ENCODE peak calls at places on chromosomes 1 and 21, in six cellular contexts. H is naive thymus-derived CD8-positive, alpha-beta T cell; F is A549; I is ELF-1; B is EL; P is HCEC 1CT. T is an unnamed sample.
A peak's percentile ranks its signal among the peaks of the same experiment; 100 is the strongest.

GRCh38 chr21:41438425-41439113 is 12.5 kb downstream of the MX1 start:
- DNase-seq in H (no peak), F (no peak), I (no peak), B (no peak), P (no peak), T (no peak)

GRCh38 chr1:159171254-159171687 is at the start of gene CADM3:
- DNase-seq in H (no peak), F (no peak), I (no peak), B (peak; percentile 13), P (no peak), T (no peak)

GRCh38 chr1:24481098-24481497 is 21.5 kb upstream of the RCAN3 start:
- DNase-seq in H (peak; percentile 51), F (no peak), I (no peak), B (no peak), P (no peak), T (no peak)

GRCh38 chr1:169070958-169071357 is 35.5 kb upstream of the ATP1B1 start:
- DNase-seq in H (no peak), F (no peak), I (no peak), B (no peak), P (no peak), T (no peak)

GRCh38 chr1:205429742-205430464 is 8.0 kb upstream of the LEMD1 start:
- DNase-seq in H (no peak), F (no peak), I (no peak), B (no peak), P (no peak), T (no peak)

GRCh38 chr1:186492531-186493291 is 31.8 kb upstream of the PDC start:
- DNase-seq in H (no peak), F (peak; percentile 71), I (no peak), B (no peak), P (no peak), T (no peak)

GRCh38 chr1:168774241-168774640 is 45.2 kb upstream of the DPT start:
- DNase-seq in H (no peak), F (no peak), I (no peak), B (no peak), P (no peak), T (no peak)

GRCh38 chr1:246214708-246215504 is 292.2 kb downstream of the SMYD3 start:
- DNase-seq in H (no peak), F (no peak), I (no peak), B (peak; percentile 94), P (peak; percentile 73), T (peak; percentile 93)

GRCh38 chr1:179083533-179083932 is 1.7 kb downstream of the TOR3A start:
- DNase-seq in H (no peak), F (no peak), I (no peak), B (no peak), P (no peak), T (no peak)

GRCh38 chr1:113660053-113660452 is 99.2 kb downstream of the PHTF1 start:
- DNase-seq in H (no peak), F (no peak), I (no peak), B (no peak), P (no peak), T (peak; percentile 43)

GRCh38 chr21:25639922-25640670 is 1.0 kb downstream of the JAM2 start:
- DNase-seq in H (peak; percentile 6), F (no peak), I (peak; percentile 37), B (peak; percentile 21), P (no peak), T (peak; percentile 4)

T was measured in dermis blood vessel endothelial cell.